ENCODE peak calls at places on chromosome 15, in four cellular contexts. One of them, this sample, is unnamed.

GRCh38 chr15:71272932-71273331 is 157.7 kb downstream of the THSD4 start:
- DNase-seq in non-pigmented ciliary epithelial cell: no peak
- DNase-seq in GM12865: no peak
- DNase-seq in tibial artery: no peak
- DNase-seq in this sample: no peak

GRCh38 chr15:68186671-68187397 is 18.3 kb downstream of the CALML4 start:
- DNase-seq in non-pigmented ciliary epithelial cell: peak
- DNase-seq in GM12865: no peak
- DNase-seq in tibial artery: no peak
- DNase-seq in this sample: no peak

GRCh38 chr15:29740692-29741311 is 81.5 kb downstream of the TJP1 start:
- DNase-seq in non-pigmented ciliary epithelial cell: no peak
- DNase-seq in GM12865: peak
- DNase-seq in tibial artery: no peak
- DNase-seq in this sample: no peak

GRCh38 chr15:76209948-76210347 is 101.3 kb downstream of the ETFA start:
- DNase-seq in non-pigmented ciliary epithelial cell: no peak
- DNase-seq in GM12865: no peak
- DNase-seq in tibial artery: no peak
- DNase-seq in this sample: no peak

GRCh38 chr15:67033521-67033920 is 31.9 kb upstream of the SMAD3 start:
- DNase-seq in non-pigmented ciliary epithelial cell: no peak
- DNase-seq in GM12865: no peak
- DNase-seq in tibial artery: no peak
- DNase-seq in this sample: no peak

GRCh38 chr15:63601026-63601726 is 4.0 kb downstream of the FBXL22 start:
- DNase-seq in non-pigmented ciliary epithelial cell: no peak
- DNase-seq in GM12865: peak
- DNase-seq in tibial artery: no peak
- DNase-seq in this sample: no peak

GRCh38 chr15:50676799-50677483 is 9.7 kb downstream of the TRPM7 start:
- DNase-seq in non-pigmented ciliary epithelial cell: no peak
- DNase-seq in GM12865: no peak
- DNase-seq in tibial artery: no peak
- DNase-seq in this sample: no peak

GRCh38 chr15:34367128-34368081 is at the start of gene LPCAT4:
- DNase-seq in non-pigmented ciliary epithelial cell: peak
- DNase-seq in GM12865: peak
- DNase-seq in tibial artery: peak
- DNase-seq in this sample: peak

GRCh38 chr15:78065284-78065872 is 12.1 kb downstream of the TBC1D2B start:
- DNase-seq in non-pigmented ciliary epithelial cell: peak
- DNase-seq in GM12865: peak
- DNase-seq in tibial artery: peak
- DNase-seq in this sample: peak

GRCh38 chr15:90685688-90686434 is 31.3 kb upstream of the BLM start:
- DNase-seq in non-pigmented ciliary epithelial cell: no peak
- DNase-seq in GM12865: peak
- DNase-seq in tibial artery: no peak
- DNase-seq in this sample: no peak

GRCh38 chr15:55742498-55742926 is 440 bp downstream of the PRTG start:
- DNase-seq in non-pigmented ciliary epithelial cell: no peak
- DNase-seq in GM12865: peak
- DNase-seq in tibial artery: no peak
- DNase-seq in this sample: no peak

GRCh38 chr15:71572452-71573053 is 237.8 kb upstream of the NR2E3 start:
- DNase-seq in non-pigmented ciliary epithelial cell: no peak
- DNase-seq in GM12865: no peak
- DNase-seq in tibial artery: no peak
- DNase-seq in this sample: no peak

GRCh38 chr15:76098685-76099084 is 38.9 kb downstream of the TMEM266 start:
- DNase-seq in non-pigmented ciliary epithelial cell: no peak
- DNase-seq in GM12865: no peak
- DNase-seq in tibial artery: no peak
- DNase-seq in this sample: no peak

GRCh38 chr15:99703603-99704443 is 29.4 kb downstream of the LYSMD4 start:
- DNase-seq in non-pigmented ciliary epithelial cell: peak
- DNase-seq in GM12865: peak
- DNase-seq in tibial artery: no peak
- DNase-seq in this sample: peak

GRCh38 chr15:42788725-42789124 is 51.8 kb upstream of the CDAN1 start:
- DNase-seq in non-pigmented ciliary epithelial cell: no peak
- DNase-seq in GM12865: no peak
- DNase-seq in tibial artery: no peak
- DNase-seq in this sample: no peak

GRCh38 chr15:97745481-97746071 is 214.9 kb upstream of the ARRDC4 start:
- DNase-seq in non-pigmented ciliary epithelial cell: no peak
- DNase-seq in GM12865: peak
- DNase-seq in tibial artery: no peak
- DNase-seq in this sample: peak

GRCh38 chr15:62895139-62895866 is 147.2 kb upstream of the TPM1 start:
- DNase-seq in non-pigmented ciliary epithelial cell: peak
- DNase-seq in GM12865: no peak
- DNase-seq in tibial artery: no peak
- DNase-seq in this sample: no peak

GRCh38 chr15:50463423-50464358 is 39.5 kb downstream of the USP8 start:
- DNase-seq in non-pigmented ciliary epithelial cell: peak
- DNase-seq in GM12865: no peak
- DNase-seq in tibial artery: no peak
- DNase-seq in this sample: no peak

GRCh38 chr15:83904107-83904720 is 250.3 kb downstream of the ADAMTSL3 start:
- DNase-seq in non-pigmented ciliary epithelial cell: peak
- DNase-seq in GM12865: no peak
- DNase-seq in tibial artery: no peak
- DNase-seq in this sample: no peak

GRCh38 chr15:49953421-49953820 is 165.6 kb downstream of the ATP8B4 start:
- DNase-seq in non-pigmented ciliary epithelial cell: no peak
- DNase-seq in GM12865: no peak
- DNase-seq in tibial artery: no peak
- DNase-seq in this sample: no peak